ENCODE peak calls at places on chromosome 20, in five cellular contexts. One of them, this sample, is unnamed.

GRCh38 chr20:35490736-35491181 is 35.4 kb downstream of the CEP250 start:
- DNase-seq in AG09309: no peak
- DNase-seq in pancreas: no peak
- DNase-seq in OCI-LY7: peak
- DNase-seq in tibial artery: no peak
- DNase-seq in this sample: no peak

GRCh38 chr20:41889125-41889870 is 271.1 kb upstream of the CHD6 start:
- DNase-seq in AG09309: no peak
- DNase-seq in pancreas: no peak
- DNase-seq in OCI-LY7: peak
- DNase-seq in tibial artery: no peak
- DNase-seq in this sample: no peak

GRCh38 chr20:56383334-56383733 is 8.7 kb downstream of the AURKA start:
- DNase-seq in AG09309: no peak
- DNase-seq in pancreas: no peak
- DNase-seq in OCI-LY7: no peak
- DNase-seq in tibial artery: no peak
- DNase-seq in this sample: no peak

GRCh38 chr20:33651562-33652048 is 10.5 kb upstream of the C20orf144 start:
- DNase-seq in AG09309: no peak
- DNase-seq in pancreas: no peak
- DNase-seq in OCI-LY7: no peak
- DNase-seq in tibial artery: no peak
- DNase-seq in this sample: no peak

GRCh38 chr20:57709823-57710799 is at the start of gene PMEPA1:
- DNase-seq in AG09309: peak
- DNase-seq in pancreas: peak
- DNase-seq in OCI-LY7: peak
- DNase-seq in tibial artery: peak
- DNase-seq in this sample: peak

GRCh38 chr20:48209102-48209501 is 423.8 kb upstream of the SULF2 start:
- DNase-seq in AG09309: no peak
- DNase-seq in pancreas: no peak
- DNase-seq in OCI-LY7: no peak
- DNase-seq in tibial artery: no peak
- DNase-seq in this sample: no peak

GRCh38 chr20:59006864-59007757 is at the start of gene CTSZ:
- DNase-seq in AG09309: no peak
- DNase-seq in pancreas: peak
- DNase-seq in OCI-LY7: peak
- DNase-seq in tibial artery: no peak
- DNase-seq in this sample: no peak

GRCh38 chr20:57654363-57654997 is 34.3 kb upstream of the ZBP1 start:
- DNase-seq in AG09309: no peak
- DNase-seq in pancreas: no peak
- DNase-seq in OCI-LY7: peak
- DNase-seq in tibial artery: no peak
- DNase-seq in this sample: peak

GRCh38 chr20:58148891-58149290 is 79.6 kb downstream of the ANKRD60 start:
- DNase-seq in AG09309: no peak
- DNase-seq in pancreas: peak
- DNase-seq in OCI-LY7: no peak
- DNase-seq in tibial artery: peak
- DNase-seq in this sample: no peak

GRCh38 chr20:48763183-48764030 is 64.4 kb downstream of the PREX1 start:
- DNase-seq in AG09309: no peak
- DNase-seq in pancreas: no peak
- DNase-seq in OCI-LY7: no peak
- DNase-seq in tibial artery: no peak
- DNase-seq in this sample: no peak

GRCh38 chr20:8901237-8902025 is 167.5 kb upstream of the PLCB4 start:
- DNase-seq in AG09309: no peak
- DNase-seq in pancreas: no peak
- DNase-seq in OCI-LY7: no peak
- DNase-seq in tibial artery: peak
- DNase-seq in this sample: no peak

GRCh38 chr20:14189794-14190402 is 147.5 kb downstream of the FLRT3 start:
- DNase-seq in AG09309: peak
- DNase-seq in pancreas: no peak
- DNase-seq in OCI-LY7: peak
- DNase-seq in tibial artery: no peak
- DNase-seq in this sample: peak

GRCh38 chr20:14498809-14499208 is 161.4 kb upstream of the FLRT3 start:
- DNase-seq in AG09309: no peak
- DNase-seq in pancreas: no peak
- DNase-seq in OCI-LY7: no peak
- DNase-seq in tibial artery: no peak
- DNase-seq in this sample: no peak

GRCh38 chr20:32333988-32334885 is 23.9 kb upstream of the ASXL1 start:
- DNase-seq in AG09309: no peak
- DNase-seq in pancreas: peak
- DNase-seq in OCI-LY7: no peak
- DNase-seq in tibial artery: peak
- DNase-seq in this sample: no peak

GRCh38 chr20:57618091-57618765 is 2.0 kb downstream of the ZBP1 start:
- DNase-seq in AG09309: no peak
- DNase-seq in pancreas: no peak
- DNase-seq in OCI-LY7: peak
- DNase-seq in tibial artery: no peak
- DNase-seq in this sample: no peak

GRCh38 chr20:62587757-62588402 is 54.4 kb upstream of the SLCO4A1 start:
- DNase-seq in AG09309: no peak
- DNase-seq in pancreas: no peak
- DNase-seq in OCI-LY7: no peak
- DNase-seq in tibial artery: no peak
- DNase-seq in this sample: no peak

GRCh38 chr20:8764289-8764962 is 304.5 kb upstream of the PLCB4 start:
- DNase-seq in AG09309: peak
- DNase-seq in pancreas: no peak
- DNase-seq in OCI-LY7: no peak
- DNase-seq in tibial artery: no peak
- DNase-seq in this sample: no peak

GRCh38 chr20:34049389-34049788 is 55.7 kb downstream of the RALY start:
- DNase-seq in AG09309: no peak
- DNase-seq in pancreas: no peak
- DNase-seq in OCI-LY7: no peak
- DNase-seq in tibial artery: no peak
- DNase-seq in this sample: no peak

GRCh38 chr20:33079267-33079666 is at the start of gene BPIFB4:
- DNase-seq in AG09309: no peak
- DNase-seq in pancreas: no peak
- DNase-seq in OCI-LY7: no peak
- DNase-seq in tibial artery: no peak
- DNase-seq in this sample: no peak

GRCh38 chr20:24134284-24134683 is 145.7 kb upstream of the GGTLC1 start:
- DNase-seq in AG09309: no peak
- DNase-seq in pancreas: no peak
- DNase-seq in OCI-LY7: no peak
- DNase-seq in tibial artery: no peak
- DNase-seq in this sample: no peak

GRCh38 chr20:1125266-1125665 is 6.9 kb downstream of the PSMF1 start:
- DNase-seq in AG09309: no peak
- DNase-seq in pancreas: no peak
- DNase-seq in OCI-LY7: no peak
- DNase-seq in tibial artery: no peak
- DNase-seq in this sample: no peak

GRCh38 chr20:62156592-62157386 is 13.2 kb downstream of the SS18L1 start:
- DNase-seq in AG09309: no peak
- DNase-seq in pancreas: peak
- DNase-seq in OCI-LY7: peak
- DNase-seq in tibial artery: peak
- DNase-seq in this sample: no peak

GRCh38 chr20:63822276-63822696 is 8.8 kb downstream of the ZBTB46 start:
- DNase-seq in AG09309: no peak
- DNase-seq in pancreas: no peak
- DNase-seq in OCI-LY7: no peak
- DNase-seq in tibial artery: no peak
- DNase-seq in this sample: no peak

GRCh38 chr20:63815869-63816268 is 15.2 kb downstream of the ZBTB46 start:
- DNase-seq in AG09309: no peak
- DNase-seq in pancreas: no peak
- DNase-seq in OCI-LY7: no peak
- DNase-seq in tibial artery: no peak
- DNase-seq in this sample: no peak

GRCh38 chr20:63815613-63815862 is 15.5 kb downstream of the ZBTB46 start:
- DNase-seq in AG09309: no peak
- DNase-seq in pancreas: no peak
- DNase-seq in OCI-LY7: no peak
- DNase-seq in tibial artery: no peak
- DNase-seq in this sample: no peak

GRCh38 chr20:63821824-63822223 is 9.2 kb downstream of the ZBTB46 start:
- DNase-seq in AG09309: no peak
- DNase-seq in pancreas: no peak
- DNase-seq in OCI-LY7: no peak
- DNase-seq in tibial artery: no peak
- DNase-seq in this sample: no peak

DNA sequence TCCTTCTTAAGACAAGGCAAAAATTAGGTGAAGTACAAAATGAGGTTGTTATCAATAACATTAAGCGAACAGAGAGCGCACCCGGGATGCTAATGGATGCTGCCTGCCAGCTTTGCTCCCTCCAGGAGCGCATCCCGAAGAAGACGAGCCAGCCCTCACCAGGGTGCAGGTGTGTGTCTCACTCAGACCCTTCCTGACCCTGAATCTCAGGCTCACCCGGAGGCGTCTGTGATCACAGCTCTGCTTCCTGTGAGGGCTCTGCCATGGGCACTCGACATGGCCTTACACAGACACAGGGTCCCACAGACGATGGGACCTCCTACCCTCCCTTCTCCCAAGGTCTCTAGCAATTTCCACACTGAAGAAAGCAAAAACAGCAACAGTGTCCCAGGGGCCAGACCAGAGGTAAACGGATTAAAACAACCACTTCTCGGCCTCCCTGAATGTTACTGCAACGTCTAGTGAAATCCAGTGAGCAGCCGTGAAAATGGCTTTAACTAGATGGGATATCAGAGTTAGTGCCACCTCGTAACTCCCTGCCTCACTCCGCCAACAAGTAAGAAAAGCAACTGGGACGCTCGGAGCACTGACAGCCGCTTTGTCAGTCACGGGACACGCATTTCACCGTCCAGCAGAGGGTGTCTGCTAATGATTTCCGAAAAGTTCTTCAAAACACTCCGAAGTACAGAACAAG is 11.7 kb downstream of the ZBTB46 start:
- DNase-seq in AG09309: no peak
- DNase-seq in pancreas: no peak
- DNase-seq in OCI-LY7: no peak
- DNase-seq in tibial artery: no peak
- DNase-seq in this sample: no peak
- TF ChIP-seq CTCF in AG09309: peak
- TF ChIP-seq CTCF in pancreas: no peak
- TF ChIP-seq CTCF in OCI-LY7: peak
- TF ChIP-seq CTCF in tibial artery: no peak
- TF ChIP-seq CTCF in this sample: peak

GRCh38 chr20:45908086-45908485 is 3.9 kb downstream of the PLTP start:
- DNase-seq in AG09309: no peak
- DNase-seq in pancreas: no peak
- DNase-seq in OCI-LY7: no peak
- DNase-seq in tibial artery: no peak
- DNase-seq in this sample: no peak

GRCh38 chr20:45910670-45911485 is 1.1 kb downstream of the PLTP start:
- DNase-seq in AG09309: peak
- DNase-seq in pancreas: peak
- DNase-seq in OCI-LY7: peak
- DNase-seq in tibial artery: peak
- DNase-seq in this sample: peak

GRCh38 chr20:45911486-45912343 is at the start of gene PLTP:
- DNase-seq in AG09309: no peak
- DNase-seq in pancreas: peak
- DNase-seq in OCI-LY7: no peak
- DNase-seq in tibial artery: peak
- DNase-seq in this sample: no peak

GRCh38 chr20:45909336-45909808 is 2.6 kb downstream of the PLTP start:
- DNase-seq in AG09309: no peak
- DNase-seq in pancreas: no peak
- DNase-seq in OCI-LY7: no peak
- DNase-seq in tibial artery: no peak
- DNase-seq in this sample: no peak

GRCh38 chr20:45909817-45910669 is 1.9 kb downstream of the PLTP start:
- DNase-seq in AG09309: no peak
- DNase-seq in pancreas: no peak
- DNase-seq in OCI-LY7: no peak
- DNase-seq in tibial artery: no peak
- DNase-seq in this sample: no peak
- H3K4me3 ChIP-seq in AG09309: no peak
- H3K4me3 ChIP-seq in pancreas: no peak
- H3K4me3 ChIP-seq in OCI-LY7: peak
- H3K4me3 ChIP-seq in tibial artery: peak
- H3K4me3 ChIP-seq in this sample: peak

GRCh38 chr20:50895111-50895830 is 36.0 kb downstream of the ADNP start:
- DNase-seq in AG09309: no peak
- DNase-seq in pancreas: no peak
- DNase-seq in OCI-LY7: no peak
- DNase-seq in tibial artery: no peak
- DNase-seq in this sample: no peak

GRCh38 chr20:50891138-50891537 is 40.1 kb downstream of the ADNP start:
- DNase-seq in AG09309: no peak
- DNase-seq in pancreas: no peak
- DNase-seq in OCI-LY7: no peak
- DNase-seq in tibial artery: no peak
- DNase-seq in this sample: no peak

GRCh38 chr20:50893620-50894019 is 37.6 kb downstream of the ADNP start:
- DNase-seq in AG09309: no peak
- DNase-seq in pancreas: no peak
- DNase-seq in OCI-LY7: no peak
- DNase-seq in tibial artery: no peak
- DNase-seq in this sample: no peak

DNA sequence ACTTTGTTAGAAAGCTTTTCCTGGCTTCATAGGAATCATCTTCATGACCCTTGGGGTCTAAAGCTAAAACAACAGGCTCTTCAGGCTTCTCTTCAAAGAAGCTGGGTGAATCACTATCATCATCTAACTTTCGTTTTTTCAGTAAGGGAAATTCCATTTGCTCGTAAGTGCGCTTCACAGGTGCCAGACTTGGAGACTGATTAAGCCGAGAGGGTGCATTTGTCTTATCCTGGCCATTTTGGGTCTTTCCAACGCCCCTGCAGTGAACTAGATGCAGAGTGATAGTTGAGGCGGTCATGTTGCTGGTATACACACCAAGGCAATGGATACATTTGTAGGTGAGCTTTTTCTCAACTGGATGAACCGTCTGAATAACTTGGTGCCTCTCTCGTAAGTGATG is 38.8 kb downstream of the ADNP start:
- DNase-seq in AG09309: no peak
- DNase-seq in pancreas: no peak
- DNase-seq in OCI-LY7: no peak
- DNase-seq in tibial artery: no peak
- DNase-seq in this sample: no peak
- TF ChIP-seq CTCF in AG09309: no peak
- TF ChIP-seq CTCF in pancreas: no peak
- TF ChIP-seq CTCF in OCI-LY7: no peak
- TF ChIP-seq CTCF in tibial artery: no peak
- TF ChIP-seq CTCF in this sample: no peak

DNA sequence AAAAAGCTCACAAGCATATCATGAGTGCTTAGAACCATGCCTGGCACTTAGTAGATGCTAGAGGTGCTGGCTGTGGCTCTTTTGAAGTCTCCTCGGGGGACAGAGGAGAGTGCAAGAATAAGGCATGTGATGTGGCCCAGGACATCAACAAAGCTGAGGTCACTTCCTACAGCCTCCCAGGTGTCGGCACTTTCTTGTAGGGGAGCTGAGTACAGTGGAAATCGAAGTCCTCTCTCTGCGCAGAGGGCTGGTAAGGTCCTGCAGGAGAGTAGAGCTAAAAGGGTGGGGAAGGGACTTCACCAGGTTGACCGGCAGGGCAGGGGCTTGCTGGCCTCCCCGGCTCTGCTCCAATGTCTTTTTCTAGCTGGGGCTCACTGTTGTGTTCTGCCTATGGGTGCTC is 11.2 kb downstream of the SLC13A3 start:
- DNase-seq in AG09309: no peak
- DNase-seq in pancreas: no peak
- DNase-seq in OCI-LY7: no peak
- DNase-seq in tibial artery: no peak
- DNase-seq in this sample: no peak
- H3K4me3 ChIP-seq in AG09309: no peak
- H3K4me3 ChIP-seq in pancreas: no peak
- H3K4me3 ChIP-seq in OCI-LY7: no peak
- H3K4me3 ChIP-seq in tibial artery: no peak
- H3K4me3 ChIP-seq in this sample: no peak

This sample was measured in HFF-Myc.